ENCODE peak calls at places on chromosomes 3 and 15, in six cellular contexts. One of them, this sample, is unnamed.

GRCh38 chr3:98114264-98114663 is 16.3 kb upstream of the OR5H1 start:
- DNase-seq in trophoblast cell: no peak
- DNase-seq in IMR-90: no peak
- DNase-seq in mesendoderm: no peak
- DNase-seq in H1: no peak
- DNase-seq in mesenchymal stem cell: no peak
- DNase-seq in this sample: no peak

GRCh38 chr3:49602877-49603411 is 48.7 kb downstream of the BSN start:
- DNase-seq in trophoblast cell: peak
- DNase-seq in IMR-90: no peak
- DNase-seq in mesendoderm: peak
- DNase-seq in H1: no peak
- DNase-seq in mesenchymal stem cell: no peak
- DNase-seq in this sample: no peak

GRCh38 chr3:46283851-46284450 is 41.7 kb downstream of the CCR3 start:
- DNase-seq in trophoblast cell: no peak
- DNase-seq in IMR-90: no peak
- DNase-seq in mesendoderm: no peak
- DNase-seq in H1: no peak
- DNase-seq in mesenchymal stem cell: no peak
- DNase-seq in this sample: no peak

GRCh38 chr15:59991919-59992318 is 12.2 kb upstream of the FOXB1 start:
- DNase-seq in trophoblast cell: no peak
- DNase-seq in IMR-90: no peak
- DNase-seq in mesendoderm: no peak
- DNase-seq in H1: no peak
- DNase-seq in mesenchymal stem cell: no peak
- DNase-seq in this sample: no peak

GRCh38 chr15:67085818-67086649 is 20.6 kb downstream of the SMAD3 start:
- DNase-seq in trophoblast cell: peak
- DNase-seq in IMR-90: peak
- DNase-seq in mesendoderm: peak
- DNase-seq in H1: no peak
- DNase-seq in mesenchymal stem cell: peak
- DNase-seq in this sample: no peak

GRCh38 chr3:37243811-37244748 is 69.7 kb upstream of the LRRFIP2 start:
- DNase-seq in trophoblast cell: peak
- DNase-seq in IMR-90: peak
- DNase-seq in mesendoderm: peak
- DNase-seq in H1: peak
- DNase-seq in mesenchymal stem cell: peak
- DNase-seq in this sample: peak

GRCh38 chr3:52402101-52402521 is 42.8 kb downstream of the SEMA3G start:
- DNase-seq in trophoblast cell: peak
- DNase-seq in IMR-90: no peak
- DNase-seq in mesendoderm: no peak
- DNase-seq in H1: no peak
- DNase-seq in mesenchymal stem cell: no peak
- DNase-seq in this sample: no peak

GRCh38 chr3:96700322-96701315 is 113.8 kb upstream of the EPHA6 start:
- DNase-seq in trophoblast cell: no peak
- DNase-seq in IMR-90: no peak
- DNase-seq in mesendoderm: peak
- DNase-seq in H1: no peak
- DNase-seq in mesenchymal stem cell: no peak
- DNase-seq in this sample: peak

GRCh38 chr3:171679011-171679492 is 131.2 kb downstream of the PLD1 start:
- DNase-seq in trophoblast cell: no peak
- DNase-seq in IMR-90: no peak
- DNase-seq in mesendoderm: no peak
- DNase-seq in H1: no peak
- DNase-seq in mesenchymal stem cell: no peak
- DNase-seq in this sample: no peak

GRCh38 chr3:170054204-170054603 is 16.4 kb downstream of the GPR160 start:
- DNase-seq in trophoblast cell: no peak
- DNase-seq in IMR-90: no peak
- DNase-seq in mesendoderm: peak
- DNase-seq in H1: peak
- DNase-seq in mesenchymal stem cell: peak
- DNase-seq in this sample: no peak

GRCh38 chr15:64895285-64896065 is 16.2 kb upstream of the ANKDD1A start:
- DNase-seq in trophoblast cell: no peak
- DNase-seq in IMR-90: peak
- DNase-seq in mesendoderm: no peak
- DNase-seq in H1: no peak
- DNase-seq in mesenchymal stem cell: peak
- DNase-seq in this sample: no peak

GRCh38 chr3:134334901-134335280 is 39.4 kb downstream of the AMOTL2 start:
- DNase-seq in trophoblast cell: peak
- DNase-seq in IMR-90: no peak
- DNase-seq in mesendoderm: peak
- DNase-seq in H1: no peak
- DNase-seq in mesenchymal stem cell: no peak
- DNase-seq in this sample: no peak

GRCh38 chr15:48625126-48625525 is 20.4 kb downstream of the FBN1 start:
- DNase-seq in trophoblast cell: no peak
- DNase-seq in IMR-90: no peak
- DNase-seq in mesendoderm: no peak
- DNase-seq in H1: no peak
- DNase-seq in mesenchymal stem cell: no peak
- DNase-seq in this sample: no peak

GRCh38 chr3:133136114-133137041 is 98.2 kb downstream of the TMEM108 start:
- DNase-seq in trophoblast cell: no peak
- DNase-seq in IMR-90: no peak
- DNase-seq in mesendoderm: no peak
- DNase-seq in H1: no peak
- DNase-seq in mesenchymal stem cell: no peak
- DNase-seq in this sample: no peak

GRCh38 chr3:141876381-141876890 is at the start of gene ATP1B3:
- DNase-seq in trophoblast cell: peak
- DNase-seq in IMR-90: peak
- DNase-seq in mesendoderm: peak
- DNase-seq in H1: peak
- DNase-seq in mesenchymal stem cell: peak
- DNase-seq in this sample: peak
- H3K18ac ChIP-seq in trophoblast cell: peak
- H3K18ac ChIP-seq in IMR-90: peak
- H3K18ac ChIP-seq in mesendoderm: peak
- H3K18ac ChIP-seq in H1: peak
- H3K18ac ChIP-seq in mesenchymal stem cell: peak
- H3K18ac ChIP-seq in this sample: peak

GRCh38 chr3:152305075-152305474 is 36.3 kb downstream of the MBNL1 start:
- DNase-seq in trophoblast cell: no peak
- DNase-seq in IMR-90: no peak
- DNase-seq in mesendoderm: peak
- DNase-seq in H1: no peak
- DNase-seq in mesenchymal stem cell: no peak
- DNase-seq in this sample: no peak

GRCh38 chr3:152307829-152308474 is 39.2 kb downstream of the MBNL1 start:
- DNase-seq in trophoblast cell: no peak
- DNase-seq in IMR-90: peak
- DNase-seq in mesendoderm: peak
- DNase-seq in H1: no peak
- DNase-seq in mesenchymal stem cell: peak
- DNase-seq in this sample: no peak

GRCh38 chr3:152309031-152309430 is 40.3 kb downstream of the MBNL1 start:
- DNase-seq in trophoblast cell: no peak
- DNase-seq in IMR-90: no peak
- DNase-seq in mesendoderm: no peak
- DNase-seq in H1: no peak
- DNase-seq in mesenchymal stem cell: peak
- DNase-seq in this sample: no peak

GRCh38 chr3:152309535-152310317 is 41.0 kb downstream of the MBNL1 start:
- DNase-seq in trophoblast cell: no peak
- DNase-seq in IMR-90: peak
- DNase-seq in mesendoderm: no peak
- DNase-seq in H1: no peak
- DNase-seq in mesenchymal stem cell: no peak
- DNase-seq in this sample: no peak

DNA sequence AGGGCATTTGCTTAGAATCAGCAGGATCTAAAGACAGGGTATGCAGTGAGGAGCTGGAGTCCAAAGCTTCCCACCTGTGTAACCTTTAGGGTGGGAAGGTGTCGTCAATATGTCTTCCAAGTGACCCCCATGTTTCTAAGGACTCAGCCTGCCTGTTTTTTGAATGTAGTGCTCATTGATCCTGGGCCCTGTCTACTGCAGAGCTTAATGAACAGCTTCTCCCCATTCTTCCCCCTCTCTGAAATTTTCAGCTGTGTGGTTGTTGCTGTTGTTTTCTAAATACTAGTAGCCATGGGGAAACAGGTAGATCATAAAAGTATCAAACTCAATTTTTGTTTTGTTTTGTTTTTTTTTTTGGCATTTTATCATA is 39.7 kb downstream of the MBNL1 start:
- DNase-seq in trophoblast cell: no peak
- DNase-seq in IMR-90: no peak
- DNase-seq in mesendoderm: no peak
- DNase-seq in H1: no peak
- DNase-seq in mesenchymal stem cell: no peak
- DNase-seq in this sample: no peak
- H3K9ac ChIP-seq in trophoblast cell: no peak
- H3K9ac ChIP-seq in IMR-90: no peak
- H3K9ac ChIP-seq in mesendoderm: no peak
- H3K9ac ChIP-seq in H1: no peak
- H3K9ac ChIP-seq in mesenchymal stem cell: no peak
- H3K9ac ChIP-seq in this sample: no peak

DNA sequence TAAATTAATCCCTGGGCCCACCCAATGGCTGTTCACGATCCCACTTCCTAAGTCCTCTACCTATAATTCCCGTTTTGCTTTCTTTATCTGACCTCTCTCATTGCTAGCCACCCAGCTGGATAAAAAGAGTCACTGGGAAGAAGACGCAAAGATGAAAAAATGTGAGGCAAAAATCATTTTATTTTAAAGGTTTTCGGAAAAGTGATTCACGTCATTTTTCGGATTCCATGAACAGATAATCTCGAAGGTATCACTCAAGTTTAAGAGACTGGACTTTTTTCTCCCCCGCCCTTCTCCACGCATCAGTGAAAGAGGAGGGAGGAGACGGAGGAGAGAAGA is 266.6 kb downstream of the CGGBP1 start:
- DNase-seq in trophoblast cell: no peak
- DNase-seq in IMR-90: no peak
- DNase-seq in mesendoderm: no peak
- DNase-seq in H1: no peak
- DNase-seq in mesenchymal stem cell: no peak
- DNase-seq in this sample: no peak
- H3K4me3 ChIP-seq in trophoblast cell: peak
- H3K4me3 ChIP-seq in IMR-90: no peak
- H3K4me3 ChIP-seq in mesendoderm: peak
- H3K4me3 ChIP-seq in H1: peak
- H3K4me3 ChIP-seq in mesenchymal stem cell: no peak
- H3K4me3 ChIP-seq in this sample: no peak

GRCh38 chr3:119257654-119258410 is 17.2 kb upstream of the B4GALT4 start:
- DNase-seq in trophoblast cell: peak
- DNase-seq in IMR-90: peak
- DNase-seq in mesendoderm: no peak
- DNase-seq in H1: no peak
- DNase-seq in mesenchymal stem cell: peak
- DNase-seq in this sample: no peak
- H3K18ac ChIP-seq in trophoblast cell: peak
- H3K18ac ChIP-seq in IMR-90: no peak
- H3K18ac ChIP-seq in mesendoderm: no peak
- H3K18ac ChIP-seq in H1: peak
- H3K18ac ChIP-seq in mesenchymal stem cell: no peak
- H3K18ac ChIP-seq in this sample: no peak

GRCh38 chr15:78872155-78872971 is at the start of gene MORF4L1:
- DNase-seq in trophoblast cell: peak
- DNase-seq in IMR-90: peak
- DNase-seq in mesendoderm: peak
- DNase-seq in H1: peak
- DNase-seq in mesenchymal stem cell: peak
- DNase-seq in this sample: peak

GRCh38 chr15:78868366-78868765 is 4.3 kb upstream of the MORF4L1 start:
- DNase-seq in trophoblast cell: peak
- DNase-seq in IMR-90: no peak
- DNase-seq in mesendoderm: no peak
- DNase-seq in H1: no peak
- DNase-seq in mesenchymal stem cell: no peak
- DNase-seq in this sample: no peak

GRCh38 chr15:78873796-78874761 is 1.4 kb downstream of the MORF4L1 start:
- DNase-seq in trophoblast cell: peak
- DNase-seq in IMR-90: peak
- DNase-seq in mesendoderm: peak
- DNase-seq in H1: no peak
- DNase-seq in mesenchymal stem cell: peak
- DNase-seq in this sample: no peak

GRCh38 chr15:78875107-78875914 is 2.6 kb downstream of the MORF4L1 start:
- DNase-seq in trophoblast cell: no peak
- DNase-seq in IMR-90: peak
- DNase-seq in mesendoderm: peak
- DNase-seq in H1: no peak
- DNase-seq in mesenchymal stem cell: peak
- DNase-seq in this sample: no peak

GRCh38 chr15:78872972-78873795 is 494 bp downstream of the MORF4L1 start:
- DNase-seq in trophoblast cell: peak
- DNase-seq in IMR-90: peak
- DNase-seq in mesendoderm: peak
- DNase-seq in H1: peak
- DNase-seq in mesenchymal stem cell: peak
- DNase-seq in this sample: peak
- H3K9ac ChIP-seq in trophoblast cell: peak
- H3K9ac ChIP-seq in IMR-90: peak
- H3K9ac ChIP-seq in mesendoderm: peak
- H3K9ac ChIP-seq in H1: peak
- H3K9ac ChIP-seq in mesenchymal stem cell: peak
- H3K9ac ChIP-seq in this sample: peak

DNA sequence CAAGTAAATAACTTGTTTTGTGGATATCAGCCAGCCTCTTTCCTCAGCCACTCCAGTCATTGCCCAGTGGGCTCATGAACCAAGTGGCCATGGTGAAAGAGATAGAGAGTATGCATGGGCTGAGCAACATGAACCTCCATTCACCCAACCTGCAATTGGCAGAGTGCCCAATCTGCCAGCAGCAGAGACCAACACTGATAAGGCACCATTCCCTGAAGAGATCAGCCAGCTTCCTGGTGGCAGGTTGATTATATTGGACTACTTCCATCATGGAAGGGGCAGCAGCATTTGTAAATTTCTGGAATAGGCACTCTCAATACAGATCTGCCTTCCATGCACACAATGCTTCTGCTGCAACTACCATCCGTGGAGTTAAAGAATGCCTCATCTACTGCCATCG is 10.3 kb upstream of the MCF2L2 start:
- DNase-seq in trophoblast cell: no peak
- DNase-seq in IMR-90: no peak
- DNase-seq in mesendoderm: no peak
- DNase-seq in H1: peak
- DNase-seq in mesenchymal stem cell: no peak
- DNase-seq in this sample: no peak
- H3K4me3 ChIP-seq in trophoblast cell: no peak
- H3K4me3 ChIP-seq in IMR-90: no peak
- H3K4me3 ChIP-seq in mesendoderm: no peak
- H3K4me3 ChIP-seq in H1: no peak
- H3K4me3 ChIP-seq in mesenchymal stem cell: no peak
- H3K4me3 ChIP-seq in this sample: no peak